ENCODE peak calls at places on chromosome 19, in eight cellular contexts. One of them, this sample, is unnamed.

GRCh38 chr19:6534451-6535093 is 3.7 kb downstream of the TNFSF9 start:
- DNase-seq in HTR-8/SVneo: no peak
- DNase-seq in NCI-H345: no peak
- DNase-seq in HFFc6: no peak
- DNase-seq in neuronal stem cell: no peak
- DNase-seq in NCI-H1105: no peak
- DNase-seq in H9: peak
- DNase-seq in CD8-positive, alpha-beta memory T cell: no peak
- DNase-seq in this sample: no peak

GRCh38 chr19:7863157-7863970 is 10.8 kb downstream of the PRR36 start:
- DNase-seq in HTR-8/SVneo: no peak
- DNase-seq in NCI-H345: no peak
- DNase-seq in HFFc6: no peak
- DNase-seq in neuronal stem cell: no peak
- DNase-seq in NCI-H1105: no peak
- DNase-seq in H9: peak
- DNase-seq in CD8-positive, alpha-beta memory T cell: no peak
- DNase-seq in this sample: no peak

GRCh38 chr19:45340232-45340898 is at the start of gene KLC3:
- DNase-seq in HTR-8/SVneo: peak
- DNase-seq in NCI-H345: peak
- DNase-seq in HFFc6: no peak
- DNase-seq in neuronal stem cell: no peak
- DNase-seq in NCI-H1105: peak
- DNase-seq in H9: peak
- DNase-seq in CD8-positive, alpha-beta memory T cell: no peak
- DNase-seq in this sample: peak

GRCh38 chr19:48419158-48419920 is 25.9 kb downstream of the GRIN2D start:
- DNase-seq in HTR-8/SVneo: no peak
- DNase-seq in NCI-H345: no peak
- DNase-seq in HFFc6: no peak
- DNase-seq in neuronal stem cell: peak
- DNase-seq in NCI-H1105: no peak
- DNase-seq in H9: peak
- DNase-seq in CD8-positive, alpha-beta memory T cell: peak
- DNase-seq in this sample: peak

GRCh38 chr19:15869109-15869555 is 28.7 kb downstream of the CYP4F2 start:
- DNase-seq in HTR-8/SVneo: peak
- DNase-seq in NCI-H345: no peak
- DNase-seq in HFFc6: no peak
- DNase-seq in neuronal stem cell: peak
- DNase-seq in NCI-H1105: no peak
- DNase-seq in H9: no peak
- DNase-seq in CD8-positive, alpha-beta memory T cell: peak
- DNase-seq in this sample: peak

GRCh38 chr19:1631557-1632100 is 20.8 kb downstream of the TCF3 start:
- DNase-seq in HTR-8/SVneo: no peak
- DNase-seq in NCI-H345: no peak
- DNase-seq in HFFc6: no peak
- DNase-seq in neuronal stem cell: no peak
- DNase-seq in NCI-H1105: no peak
- DNase-seq in H9: no peak
- DNase-seq in CD8-positive, alpha-beta memory T cell: no peak
- DNase-seq in this sample: no peak

GRCh38 chr19:39154626-39155100 is 29.1 kb downstream of the PAK4 start:
- DNase-seq in HTR-8/SVneo: no peak
- DNase-seq in NCI-H345: no peak
- DNase-seq in HFFc6: no peak
- DNase-seq in neuronal stem cell: no peak
- DNase-seq in NCI-H1105: no peak
- DNase-seq in H9: peak
- DNase-seq in CD8-positive, alpha-beta memory T cell: no peak
- DNase-seq in this sample: no peak

GRCh38 chr19:49502866-49503581 is 6.8 kb downstream of the RPS11 start:
- DNase-seq in HTR-8/SVneo: peak
- DNase-seq in NCI-H345: peak
- DNase-seq in HFFc6: peak
- DNase-seq in neuronal stem cell: no peak
- DNase-seq in NCI-H1105: peak
- DNase-seq in H9: peak
- DNase-seq in CD8-positive, alpha-beta memory T cell: no peak
- DNase-seq in this sample: peak

GRCh38 chr19:11092181-11092538 is 2.9 kb downstream of the LDLR start:
- DNase-seq in HTR-8/SVneo: no peak
- DNase-seq in NCI-H345: no peak
- DNase-seq in HFFc6: peak
- DNase-seq in neuronal stem cell: no peak
- DNase-seq in NCI-H1105: no peak
- DNase-seq in H9: no peak
- DNase-seq in CD8-positive, alpha-beta memory T cell: peak
- DNase-seq in this sample: peak

GRCh38 chr19:15173746-15174404 is 26.9 kb downstream of the NOTCH3 start:
- DNase-seq in HTR-8/SVneo: no peak
- DNase-seq in NCI-H345: no peak
- DNase-seq in HFFc6: peak
- DNase-seq in neuronal stem cell: no peak
- DNase-seq in NCI-H1105: no peak
- DNase-seq in H9: no peak
- DNase-seq in CD8-positive, alpha-beta memory T cell: no peak
- DNase-seq in this sample: no peak

GRCh38 chr19:57052102-57052501 is 67.7 kb upstream of the USP29 start:
- DNase-seq in HTR-8/SVneo: no peak
- DNase-seq in NCI-H345: no peak
- DNase-seq in HFFc6: no peak
- DNase-seq in neuronal stem cell: no peak
- DNase-seq in NCI-H1105: no peak
- DNase-seq in H9: no peak
- DNase-seq in CD8-positive, alpha-beta memory T cell: no peak
- DNase-seq in this sample: no peak

GRCh38 chr19:46493236-46494114 is 2.2 kb downstream of the PNMA8B start:
- DNase-seq in HTR-8/SVneo: no peak
- DNase-seq in NCI-H345: no peak
- DNase-seq in HFFc6: no peak
- DNase-seq in neuronal stem cell: no peak
- DNase-seq in NCI-H1105: no peak
- DNase-seq in H9: peak
- DNase-seq in CD8-positive, alpha-beta memory T cell: peak
- DNase-seq in this sample: no peak

GRCh38 chr19:51915324-51915867 is 10.6 kb upstream of the ZNF649 start:
- DNase-seq in HTR-8/SVneo: no peak
- DNase-seq in NCI-H345: no peak
- DNase-seq in HFFc6: no peak
- DNase-seq in neuronal stem cell: no peak
- DNase-seq in NCI-H1105: no peak
- DNase-seq in H9: no peak
- DNase-seq in CD8-positive, alpha-beta memory T cell: no peak
- DNase-seq in this sample: no peak

GRCh38 chr19:1384478-1385110 is 887 bp downstream of the NDUFS7 start:
- DNase-seq in HTR-8/SVneo: no peak
- DNase-seq in NCI-H345: no peak
- DNase-seq in HFFc6: no peak
- DNase-seq in neuronal stem cell: no peak
- DNase-seq in NCI-H1105: no peak
- DNase-seq in H9: no peak
- DNase-seq in CD8-positive, alpha-beta memory T cell: no peak
- DNase-seq in this sample: no peak

GRCh38 chr19:56403261-56403660 is 871 bp upstream of the ZNF583 start:
- DNase-seq in HTR-8/SVneo: no peak
- DNase-seq in NCI-H345: no peak
- DNase-seq in HFFc6: no peak
- DNase-seq in neuronal stem cell: no peak
- DNase-seq in NCI-H1105: no peak
- DNase-seq in H9: no peak
- DNase-seq in CD8-positive, alpha-beta memory T cell: no peak
- DNase-seq in this sample: no peak

GRCh38 chr19:48870048-48870447 is 1.6 kb upstream of the PLEKHA4 start:
- DNase-seq in HTR-8/SVneo: no peak
- DNase-seq in NCI-H345: no peak
- DNase-seq in HFFc6: no peak
- DNase-seq in neuronal stem cell: no peak
- DNase-seq in NCI-H1105: no peak
- DNase-seq in H9: no peak
- DNase-seq in CD8-positive, alpha-beta memory T cell: no peak
- DNase-seq in this sample: no peak